ENCODE peak calls at places on chromosomes 4 and X, in nine cellular contexts. L is left ventricle myocardium inferior, V is fibroblast of lung, N is GM13976, D is neural crest cell, C is AG10803, Z is B cell, B is cardiac muscle cell, W is WTC11. O is an unnamed sample.

GRCh38 chrX:41317487-41318208 is 16.3 kb upstream of the DDX3X start:
- DNase-seq in V (no peak), W (no peak), C (peak), L (no peak), Z (no peak), N (no peak), D (no peak), B (peak), O (no peak)

GRCh38 chr4:70315928-70316327 is 18.9 kb upstream of the CABS1 start:
- DNase-seq in D (no peak), C (no peak), L (no peak), V (no peak), W (no peak), B (no peak), N (no peak), Z (no peak), O (no peak)

GRCh38 chr4:88320780-88321373 is 36.5 kb upstream of the PPM1K start:
- DNase-seq in Z (peak), W (no peak), B (peak), D (no peak), V (peak), L (peak), N (peak), C (peak), O (peak)

GRCh38 chrX:9071031-9071650 is 37.2 kb upstream of the FAM9B start:
- DNase-seq in V (peak), Z (no peak), W (no peak), L (no peak), C (no peak), D (no peak), N (no peak), B (no peak), O (no peak)

GRCh38 chr4:183602444-183603102 is 56.4 kb downstream of the RWDD4 start:
- DNase-seq in B (peak), Z (no peak), V (peak), C (peak), L (no peak), N (no peak), W (no peak), D (no peak), O (no peak)

GRCh38 chrX:41857670-41858069 is 65.7 kb downstream of the CASK start:
- DNase-seq in V (no peak), Z (no peak), L (no peak), C (no peak), D (no peak), N (no peak), B (no peak), W (no peak), O (no peak)

GRCh38 chrX:123626962-123627361 is 105.9 kb downstream of the THOC2 start:
- DNase-seq in B (peak), Z (no peak), W (no peak), N (no peak), V (peak), D (no peak), C (peak), L (no peak), O (no peak)

GRCh38 chrX:34903316-34903715 is 39.3 kb upstream of the FAM47B start:
- DNase-seq in L (no peak), B (no peak), N (no peak), V (no peak), C (peak), D (no peak), W (no peak), Z (no peak), O (no peak)

GRCh38 chr4:149901128-149901527 is 85.5 kb upstream of the IQCM start:
- DNase-seq in L (no peak), V (no peak), N (no peak), B (no peak), W (no peak), Z (no peak), C (no peak), D (no peak), O (no peak)

GRCh38 chr4:149896428-149896827 is 80.8 kb upstream of the IQCM start:
- DNase-seq in B (peak), V (peak), W (peak), D (no peak), L (peak), C (peak), N (no peak), Z (no peak), O (no peak)

GRCh38 chr4:149897784-149898183 is 82.1 kb upstream of the IQCM start:
- DNase-seq in C (peak), N (no peak), W (no peak), L (no peak), V (peak), Z (no peak), B (peak), D (no peak), O (peak)
- TF ChIP-seq CTCF in C (peak), N (no peak), W (no peak), L (peak), V (peak), Z (no peak), B (no peak), D (peak), O (no peak)

DNA sequence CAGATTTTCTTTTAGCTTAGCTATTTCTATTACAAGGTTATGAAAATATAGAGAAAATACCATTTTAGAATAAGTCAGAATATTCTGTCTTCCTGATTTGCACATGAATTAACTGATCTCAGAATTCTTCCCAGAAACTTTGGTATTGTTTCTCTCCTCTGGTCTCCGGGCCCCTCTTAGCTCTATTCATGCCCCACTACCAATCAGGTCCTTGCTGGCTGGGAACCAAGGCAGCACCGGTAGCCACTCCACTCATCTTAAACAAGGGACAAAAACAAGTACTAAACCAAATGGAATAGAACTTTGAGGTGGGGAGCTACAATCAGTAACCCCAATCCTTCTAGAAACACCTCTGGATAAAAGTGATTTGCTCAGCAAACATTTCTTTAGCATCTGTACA is 64.3 kb downstream of the GPC3 start:
- DNase-seq in V (no peak), W (no peak), B (no peak), N (no peak), C (no peak), L (no peak), Z (no peak), D (no peak), O (no peak)
- TF ChIP-seq CTCF in V (no peak), W (no peak), B (no peak), N (no peak), C (no peak), L (no peak), Z (no peak), D (no peak), O (no peak)

GRCh38 chr4:122827258-122827887 is 742 bp downstream of the FGF2 start:
- DNase-seq in D (peak), Z (peak), V (peak), L (peak), C (peak), N (peak), W (peak), B (peak), O (peak)
- TF ChIP-seq CTCF in D (no peak), Z (no peak), V (peak), L (peak), C (no peak), N (no peak), W (no peak), B (peak), O (no peak)

DNA sequence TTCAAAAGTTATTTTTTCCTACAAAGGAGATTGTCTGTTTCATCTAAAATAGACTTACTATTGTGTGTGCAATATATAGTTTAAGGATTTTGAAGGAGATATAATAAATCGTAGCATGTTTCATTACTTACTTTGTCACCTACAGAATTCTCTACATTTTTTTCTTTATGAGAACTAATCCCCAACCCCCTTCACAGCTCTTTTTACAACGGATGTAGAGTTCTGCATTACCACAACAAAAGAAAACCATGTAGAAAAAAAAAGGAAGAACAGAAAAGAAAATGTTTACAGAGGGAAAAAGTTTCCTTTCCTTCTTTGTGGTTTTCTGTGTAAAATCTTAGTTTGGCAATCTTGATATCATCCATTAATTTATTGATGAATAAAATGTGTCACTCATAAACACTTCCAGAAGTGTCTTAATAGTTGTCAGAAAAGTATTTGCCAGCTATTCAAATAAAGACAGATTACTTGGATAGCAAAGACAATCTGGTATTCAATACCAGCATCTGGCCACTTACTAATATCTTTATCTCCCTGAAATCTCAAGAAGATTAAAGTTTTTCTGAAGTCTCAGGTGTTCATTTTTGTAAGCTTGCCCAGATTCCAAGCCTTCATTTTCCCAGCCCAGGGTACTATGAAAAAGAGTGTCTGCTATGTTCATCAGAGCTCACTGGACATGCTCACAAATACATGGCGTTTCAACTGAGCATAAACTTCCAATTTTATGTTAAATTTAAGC is 806.8 kb downstream of the PCDH19 start:
- DNase-seq in W (no peak), V (no peak), N (no peak), Z (no peak), B (no peak), D (no peak), L (no peak), C (no peak), O (no peak)
- TF ChIP-seq CTCF in W (no peak), V (no peak), N (no peak), Z (no peak), B (no peak), D (no peak), L (no peak), C (no peak), O (no peak)

GRCh38 chr4:142282870-142283431 is 563.1 kb downstream of the INPP4B start:
- DNase-seq in D (peak), B (peak), N (no peak), Z (no peak), L (no peak), V (no peak), C (no peak), W (no peak), O (no peak)
- TF ChIP-seq CTCF in D (peak), B (peak), N (peak), Z (no peak), L (peak), V (peak), C (peak), W (peak), O (no peak)

DNA sequence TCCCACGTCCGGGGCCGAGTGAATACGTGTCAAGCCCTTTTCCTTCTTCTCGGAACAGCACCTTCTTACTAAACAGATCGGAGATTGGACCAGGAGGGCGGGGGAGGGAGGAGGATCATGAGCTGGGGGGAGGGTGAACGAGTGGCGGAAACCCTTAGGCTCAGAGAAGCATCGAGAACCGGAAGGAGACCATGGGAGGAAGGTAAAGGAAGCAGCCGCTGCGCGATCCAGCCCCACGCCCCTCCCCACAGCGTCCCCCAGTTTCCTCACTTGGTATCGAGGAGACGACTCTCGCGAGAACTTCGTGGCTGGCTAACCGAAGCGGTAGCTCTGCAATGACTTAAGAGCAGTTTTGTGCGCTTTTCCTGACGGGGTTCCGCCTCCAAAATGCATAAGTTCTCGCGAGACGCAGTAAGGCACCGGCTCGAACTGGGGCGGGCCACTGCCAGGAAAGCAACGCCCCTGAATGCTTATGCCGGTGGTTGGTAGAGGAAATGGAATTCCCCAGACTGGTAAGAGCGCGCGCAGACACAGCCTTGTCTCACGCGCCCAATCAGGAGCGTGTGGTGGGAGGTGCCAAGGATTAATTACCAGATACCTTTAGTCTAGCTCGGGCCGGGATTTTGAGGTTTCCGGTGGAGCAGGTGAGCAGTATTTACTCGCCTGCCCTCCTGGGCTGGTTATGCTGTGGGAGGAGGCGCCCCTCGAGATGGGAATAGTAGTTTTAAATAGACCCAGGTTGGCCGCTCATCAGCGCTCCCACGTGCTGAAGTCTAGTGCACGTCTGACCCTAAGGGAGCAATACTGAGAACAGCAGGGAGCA is 534 bp upstream of the UBE2D3 start:
- DNase-seq in C (peak), W (peak), D (peak), N (peak), Z (peak), B (peak), V (peak), L (peak), O (peak)
- TF ChIP-seq CTCF in C (peak), W (no peak), D (no peak), N (peak), Z (no peak), B (no peak), V (no peak), L (no peak), O (no peak)

DNA sequence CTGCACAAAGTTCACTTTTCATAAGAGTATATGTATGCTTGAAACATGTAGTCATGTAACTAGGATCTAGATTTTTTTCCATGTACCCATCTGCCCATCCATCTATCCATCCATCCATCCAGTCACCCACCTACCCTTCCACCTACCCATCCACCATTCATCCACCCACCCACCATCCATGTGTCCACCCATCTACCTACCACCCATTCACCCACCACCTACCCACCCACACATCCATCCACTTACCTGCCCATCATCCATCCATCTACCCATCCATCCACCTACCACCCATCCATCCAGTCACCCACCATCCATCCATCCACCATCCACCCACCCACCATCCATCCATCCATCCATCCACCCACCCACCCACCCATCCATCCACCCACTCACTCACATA is 121.8 kb upstream of the PSAPL1 start:
- DNase-seq in L (no peak), Z (no peak), W (no peak), C (no peak), N (no peak), V (no peak), D (no peak), B (no peak), O (no peak)
- TF ChIP-seq CTCF in L (no peak), Z (no peak), W (no peak), C (no peak), N (no peak), V (no peak), D (no peak), B (no peak), O (no peak)